ENCODE peak calls at places on chromosomes 5 and 9, in six cellular contexts. G is neural progenitor cell, I is IMR-90, L is PC-3, M is endothelial cell of umbilical vein, O is H1. P is an unnamed sample.

GRCh38 chr9:102631559-102631958 is 363.6 kb upstream of the CYLC2 start:
- DNase-seq in L (peak; percentile 29), G (no peak), O (no peak), M (no peak), I (no peak), P (no peak)

GRCh38 chr9:137369911-137370630 is 52.9 kb downstream of the EXD3 start:
- DNase-seq in G (no peak), O (no peak), L (no peak), I (no peak), M (no peak), P (peak; percentile 80)

GRCh38 chr5:43039468-43040286 is 442 bp downstream of the ANXA2R start:
- DNase-seq in M (peak; percentile 83), L (peak; percentile 84), O (no peak), I (peak; percentile 83), G (peak; percentile 82), P (peak; percentile 68)

GRCh38 chr5:67465556-67466206 is 269.1 kb upstream of the CD180 start:
- DNase-seq in L (no peak), I (no peak), O (no peak), M (no peak), G (no peak), P (peak; percentile 3)

GRCh38 chr9:134764870-134765269 is 115.7 kb upstream of the FCN2 start:
- DNase-seq in I (no peak), M (no peak), L (no peak), O (no peak), G (no peak), P (no peak)

GRCh38 chr9:91433180-91433579 is 9.5 kb upstream of the NFIL3 start:
- DNase-seq in M (peak; percentile 85), O (no peak), L (peak; percentile 88), I (peak; percentile 98), G (no peak), P (peak; percentile 91)

GRCh38 chr5:72209515-72210115 is 102.3 kb downstream of the MAP1B start:
- DNase-seq in I (no peak), M (peak; percentile 40), G (peak; percentile 60), L (peak; percentile 44), O (peak; percentile 7), P (no peak)

GRCh38 chr9:83041771-83042170 is 21.2 kb downstream of the RASEF start:
- DNase-seq in I (peak; percentile 48), M (no peak), L (peak; percentile 79), G (no peak), O (no peak), P (no peak)

GRCh38 chr9:123669355-123669754 is 260.6 kb downstream of the DENND1A start:
- DNase-seq in G (peak; percentile 41), M (no peak), O (no peak), L (no peak), I (no peak), P (no peak)

GRCh38 chr9:36865731-36866635 is 168.1 kb downstream of the PAX5 start:
- DNase-seq in O (no peak), I (no peak), L (no peak), G (no peak), M (no peak), P (peak; percentile 51)

GRCh38 chr9:36868591-36869282 is 165.3 kb downstream of the PAX5 start:
- DNase-seq in G (no peak), O (no peak), L (no peak), M (no peak), I (no peak), P (no peak)

GRCh38 chr9:36867241-36867640 is 166.8 kb downstream of the PAX5 start:
- DNase-seq in L (no peak), G (no peak), I (no peak), M (no peak), O (no peak), P (peak; percentile 19)

GRCh38 chr9:36867672-36868471 is 166.2 kb downstream of the PAX5 start:
- DNase-seq in O (no peak), I (no peak), G (no peak), M (no peak), L (no peak), P (no peak)

GRCh38 chr9:36866840-36867239 is 167.2 kb downstream of the PAX5 start:
- DNase-seq in O (no peak), G (no peak), M (no peak), L (no peak), I (no peak), P (peak; percentile 30)
- H4K20me1 ChIP-seq in O (no peaks in the 10 kb centered on the region), G (peaks cover 6% of the 10 kb centered on the region), M (no peaks in the 10 kb centered on the region), L (no peaks in the 10 kb centered on the region), I (no peaks in the 10 kb centered on the region), P (no peaks in the 10 kb centered on the region)

GRCh38 chr9:128503870-128504269 is 649 bp upstream of the GLE1 start:
- DNase-seq in G (peak; percentile 18), O (no peak), L (no peak), I (no peak), M (no peak), P (no peak)

GRCh38 chr9:128499920-128500319 is 4.6 kb upstream of the GLE1 start:
- DNase-seq in I (no peak), M (no peak), L (no peak), G (no peak), O (no peak), P (no peak)

GRCh38 chr9:128504485-128505413 is at the start of gene GLE1:
- DNase-seq in M (peak; percentile 94), G (peak; percentile 98), I (peak; percentile 86), O (peak; percentile 77), L (peak; percentile 90), P (peak; percentile 98)

GRCh38 chr9:128505414-128505765 is 871 bp downstream of the GLE1 start:
- DNase-seq in G (no peak), I (peak; percentile 40), L (peak; percentile 4), O (no peak), M (no peak), P (no peak)
- H3K4me3 ChIP-seq in G (peak overlapping the region; percentile 90), I (peak overlapping the region; percentile 84), L (peak overlapping the region; percentile 88), O (peak overlapping the region; percentile 99), M (peak overlapping the region; percentile 80), P (peak overlapping the region; percentile 89)

GRCh38 chr9:12351293-12351852 is 341.8 kb upstream of the TYRP1 start:
- DNase-seq in O (no peak), M (no peak), I (no peak), G (no peak), L (no peak), P (no peak)
- H4K20me1 ChIP-seq in O (no peaks in the 10 kb centered on the region), M (no peaks in the 10 kb centered on the region), I (no peaks in the 10 kb centered on the region), G (no peaks in the 10 kb centered on the region), L (no peaks in the 10 kb centered on the region), P (no peaks in the 10 kb centered on the region)

DNA sequence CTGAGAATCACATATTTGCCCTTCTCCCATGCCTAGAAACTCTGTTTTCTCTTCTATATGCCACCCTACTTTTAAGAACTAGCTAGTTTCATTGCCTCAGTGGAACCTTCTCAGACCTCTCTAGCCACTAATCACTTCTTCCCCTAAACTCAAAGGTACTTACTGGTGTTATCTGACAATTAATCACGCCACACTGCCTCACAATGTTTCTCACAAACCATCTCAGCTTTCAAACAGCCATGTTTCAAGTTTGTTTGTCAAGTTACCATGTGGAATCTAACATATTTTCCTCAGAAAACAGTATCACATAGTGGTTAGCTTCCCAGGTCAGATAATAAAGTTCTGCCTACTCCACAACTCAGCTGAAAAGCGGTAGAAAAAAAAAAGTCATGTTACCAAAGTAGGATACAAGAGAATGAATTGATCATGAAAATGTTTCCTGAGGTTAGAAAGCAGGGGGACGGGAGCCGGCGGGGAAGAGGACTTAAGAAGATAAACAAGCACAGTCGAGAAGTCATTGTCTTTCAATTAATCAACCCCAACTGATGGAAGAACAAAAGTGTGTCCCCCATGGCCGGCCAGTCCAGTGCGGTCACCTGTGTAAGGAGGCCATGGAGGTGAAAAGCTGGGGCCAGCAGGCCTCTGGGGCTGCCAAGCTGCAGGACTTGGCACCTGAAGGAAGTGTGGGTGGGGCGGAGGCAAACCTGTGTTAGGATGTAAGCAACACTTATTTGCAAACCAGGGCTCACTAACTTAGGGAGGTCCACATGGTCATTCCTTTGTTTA is 223.1 kb upstream of the TBCA start:
- DNase-seq in O (no peak), G (peak; percentile 54), I (no peak), L (no peak), M (no peak), P (no peak)
- H3K4me3 ChIP-seq in O (no peak overlapping the region), G (no peak overlapping the region), I (no peak overlapping the region), L (no peak overlapping the region), M (no peak overlapping the region), P (no peak overlapping the region)

DNA sequence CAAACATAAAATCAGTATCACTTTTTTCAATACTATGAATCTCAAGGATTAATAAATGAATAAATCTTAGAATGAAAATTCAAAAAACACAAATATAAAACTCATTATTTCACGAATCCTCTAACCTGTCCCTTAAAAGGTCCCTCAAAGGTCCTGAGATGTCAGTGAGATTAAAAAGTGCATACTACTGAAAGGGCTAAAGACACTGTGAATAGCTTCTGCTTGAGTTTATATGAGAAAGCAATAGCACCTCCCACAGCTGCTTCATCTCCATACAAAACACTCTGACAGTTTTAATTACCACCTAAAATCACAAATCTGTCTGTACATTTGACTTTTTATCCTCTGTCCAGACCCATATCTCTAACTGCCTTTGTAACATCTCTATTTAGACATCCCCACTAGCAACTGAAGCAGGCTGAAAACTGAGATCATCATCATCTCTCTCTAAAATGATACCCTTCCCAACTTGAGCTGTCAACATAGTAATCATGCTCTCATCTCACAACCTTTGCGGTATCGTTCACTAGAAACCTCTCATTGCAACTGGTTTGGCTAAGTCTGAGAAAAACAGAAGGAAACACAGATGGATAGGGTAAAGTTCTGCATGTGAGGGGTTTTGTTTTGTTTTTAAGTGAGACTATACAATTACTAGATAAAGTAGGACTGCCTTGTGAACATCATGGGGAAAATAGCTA is 56.3 kb downstream of the TBCA start:
- DNase-seq in M (no peak), G (no peak), I (no peak), L (no peak), O (no peak), P (no peak)
- H4K20me1 ChIP-seq in M (peaks cover 2% of the 10 kb centered on the region), G (peaks cover 18% of the 10 kb centered on the region), I (peaks cover 10% of the 10 kb centered on the region), L (peaks cover 4% of the 10 kb centered on the region), O (no peaks in the 10 kb centered on the region), P (peaks cover 12% of the 10 kb centered on the region)